ENCODE peak calls at places on chromosomes 11 and 22, in eight cellular contexts. S is H1, J is sigmoid colon, B is endothelial cell of umbilical vein, L is GM12878, E is GM23338, P is HepG2, C is breast epithelium. N is an unnamed sample.

GRCh38 chr22:44145544-44145943 is 35.2 kb upstream of the PARVG start:
- DNase-seq in L (no peak), J (peak; percentile 84), P (no peak), E (no peak), C (no peak), S (no peak), B (no peak), N (no peak)

GRCh38 chr11:114135737-114136151 is 76.2 kb downstream of the ZBTB16 start:
- DNase-seq in S (peak; percentile 21), E (peak; percentile 64), P (no peak), C (no peak), L (no peak), J (peak; percentile 47), B (no peak), N (no peak)

GRCh38 chr22:43885786-43886185 is 6.0 kb downstream of the PNPLA5 start:
- DNase-seq in J (peak; percentile 20), P (no peak), S (no peak), B (no peak), L (no peak), E (no peak), C (peak; percentile 12), N (no peak)

GRCh38 chr22:25453557-25453956 is 110.9 kb upstream of the GRK3 start:
- DNase-seq in P (no peak), B (no peak), L (no peak), C (no peak), J (no peak), E (no peak), S (no peak), N (no peak)

GRCh38 chr11:128653828-128654231 is 40.0 kb upstream of the FLI1 start:
- DNase-seq in B (peak; percentile 47), C (no peak), J (peak; percentile 74), L (no peak), S (no peak), E (peak; percentile 65), P (no peak), N (no peak)

GRCh38 chr11:111730871-111731591 is 35.2 kb downstream of the PPP2R1B start:
- DNase-seq in S (no peak), E (no peak), P (no peak), J (peak; percentile 73), L (no peak), B (no peak), C (peak; percentile 74), N (no peak)

GRCh38 chr11:15117751-15118150 is 3.0 kb downstream of the INSC start:
- DNase-seq in S (no peak), J (no peak), C (no peak), B (no peak), E (no peak), P (no peak), L (no peak), N (peak; percentile 17)

GRCh38 chr11:66768818-66769217 is 39.8 kb upstream of the SPTBN2 start:
- DNase-seq in J (no peak), P (no peak), L (no peak), C (no peak), E (no peak), S (no peak), B (no peak), N (no peak)

GRCh38 chr11:72349053-72349452 is 85.3 kb downstream of the CLPB start:
- DNase-seq in S (no peak), L (no peak), B (no peak), P (no peak), E (no peak), C (no peak), J (no peak), N (no peak)

GRCh38 chr22:23742505-23743264 is 8.2 kb downstream of the ZNF70 start:
- DNase-seq in J (no peak), P (no peak), S (no peak), C (no peak), B (no peak), L (no peak), E (no peak), N (no peak)

GRCh38 chr11:123559418-123559817 is 95.0 kb downstream of the SCN3B start:
- DNase-seq in S (no peak), E (no peak), J (no peak), L (no peak), B (no peak), P (no peak), C (no peak), N (no peak)

GRCh38 chr22:34841321-34841901 is 224.5 kb upstream of the ISX start:
- DNase-seq in B (no peak), J (no peak), P (no peak), C (no peak), L (no peak), S (peak; percentile 61), E (peak; percentile 86), N (no peak)

GRCh38 chr22:17281026-17281809 is 62.0 kb upstream of the ADA2 start:
- DNase-seq in P (no peak), B (no peak), J (peak; percentile 30), E (no peak), C (no peak), L (no peak), S (no peak), N (no peak)

GRCh38 chr22:28892175-28892731 is 8.9 kb downstream of the ZNRF3 start:
- DNase-seq in S (no peak), L (no peak), C (no peak), J (peak; percentile 20), P (peak; percentile 87), E (peak; percentile 21), B (no peak), N (no peak)

GRCh38 chr11:116471608-116472007 is 301.2 kb downstream of the BUD13 start:
- DNase-seq in J (no peak), B (peak; percentile 96), S (no peak), E (no peak), C (no peak), P (peak; percentile 28), L (no peak), N (no peak)

GRCh38 chr11:119488256-119488995 is 65.5 kb upstream of the THY1 start:
- DNase-seq in S (no peak), B (no peak), L (no peak), J (peak; percentile 24), P (no peak), C (peak; percentile 24), E (no peak), N (peak; percentile 15)

GRCh38 chr11:134481135-134481534 is 69.1 kb upstream of the B3GAT1 start:
- DNase-seq in P (no peak), J (no peak), E (no peak), C (no peak), S (no peak), B (no peak), L (no peak), N (no peak)

GRCh38 chr22:19411690-19412045 is 19.9 kb downstream of the HIRA start:
- DNase-seq in J (no peak), L (no peak), B (no peak), S (no peak), P (no peak), C (no peak), E (no peak), N (no peak)
- H3K4me1 ChIP-seq in J (no peaks in the 10 kb centered on the region), L (no peaks in the 10 kb centered on the region), B (no peaks in the 10 kb centered on the region), S (no peaks in the 10 kb centered on the region), P (no peaks in the 10 kb centered on the region), C (no peaks in the 10 kb centered on the region), E (peaks cover 4% of the 10 kb centered on the region), N (no peaks in the 10 kb centered on the region)

GRCh38 chr11:3004481-3004880 is 12.4 kb upstream of the NAP1L4 start:
- DNase-seq in S (no peak), J (peak; percentile 41), B (no peak), E (no peak), P (no peak), L (no peak), C (peak; percentile 40), N (no peak)
- H3K27ac ChIP-seq in S (no peak overlapping the region), J (no peak overlapping the region), B (no peak overlapping the region), E (no peak overlapping the region), P (no peak overlapping the region), L (no peak overlapping the region), C (no peak overlapping the region), N (no peak overlapping the region)

DNA sequence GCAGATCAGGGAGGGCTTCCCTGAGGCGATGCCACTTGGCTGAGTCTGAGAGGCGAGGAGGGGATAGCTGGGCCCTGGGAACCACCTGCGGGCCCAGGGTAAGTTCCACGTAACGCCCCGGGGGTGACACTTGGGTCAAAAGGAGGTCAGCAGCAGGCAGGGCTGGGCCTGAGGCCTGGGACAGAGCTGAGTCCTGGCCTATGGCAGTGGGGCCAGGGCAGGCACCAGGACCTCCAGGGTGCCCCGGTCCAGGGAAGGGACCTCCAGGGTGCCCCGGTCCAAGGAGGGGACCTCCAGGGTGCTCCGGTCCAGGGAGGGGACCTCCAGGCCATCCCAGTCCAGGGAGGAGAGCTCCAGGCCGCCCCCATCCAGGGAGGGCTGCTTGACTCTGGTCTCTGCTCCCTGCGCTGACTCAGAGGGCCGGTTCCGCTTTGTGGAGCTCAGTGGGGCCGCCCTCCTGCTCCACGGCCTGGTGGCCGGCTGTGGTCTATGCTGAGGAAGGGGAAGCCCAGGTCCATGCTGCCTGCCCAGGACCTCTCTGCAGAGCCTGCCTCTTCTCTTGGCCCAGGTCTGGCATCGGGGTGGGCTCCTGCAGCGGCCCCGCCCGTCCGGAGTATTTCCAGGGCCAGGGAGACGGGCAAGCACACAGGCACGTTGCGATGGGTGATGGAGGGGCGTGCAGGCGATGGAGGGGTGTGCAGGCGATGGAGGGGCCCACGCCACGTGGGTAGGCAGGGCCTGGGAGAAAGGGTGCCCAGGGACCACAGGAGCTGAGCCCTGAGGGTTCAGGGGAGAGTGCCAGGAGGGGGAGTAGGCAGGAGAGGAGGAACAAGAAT is 19.5 kb upstream of the WNT7B start:
- DNase-seq in J (peak; percentile 85), S (no peak), C (no peak), E (no peak), P (no peak), B (peak; percentile 77), L (no peak), N (peak; percentile 88)
- TF ChIP-seq POLR2AphosphoS5 in J (no peak), S (no peak), C (no peak), E (no peak), P (no peak), B (peak; percentile 45), L (no peak), N (no peak)

GRCh38 chr11:31821235-31821764 is 10.2 kb upstream of the PAX6 start:
- DNase-seq in J (no peak), E (no peak), P (no peak), C (no peak), L (no peak), S (no peak), B (no peak), N (no peak)
- H3K4me1 ChIP-seq in J (peaks cover 30% of the 10 kb centered on the region), E (peaks cover 70% of the 10 kb centered on the region), P (peaks cover 7% of the 10 kb centered on the region), C (peaks cover 16% of the 10 kb centered on the region), L (no peaks in the 10 kb centered on the region), S (peaks cover 39% of the 10 kb centered on the region), B (no peaks in the 10 kb centered on the region), N (peaks cover 21% of the 10 kb centered on the region)

DNA sequence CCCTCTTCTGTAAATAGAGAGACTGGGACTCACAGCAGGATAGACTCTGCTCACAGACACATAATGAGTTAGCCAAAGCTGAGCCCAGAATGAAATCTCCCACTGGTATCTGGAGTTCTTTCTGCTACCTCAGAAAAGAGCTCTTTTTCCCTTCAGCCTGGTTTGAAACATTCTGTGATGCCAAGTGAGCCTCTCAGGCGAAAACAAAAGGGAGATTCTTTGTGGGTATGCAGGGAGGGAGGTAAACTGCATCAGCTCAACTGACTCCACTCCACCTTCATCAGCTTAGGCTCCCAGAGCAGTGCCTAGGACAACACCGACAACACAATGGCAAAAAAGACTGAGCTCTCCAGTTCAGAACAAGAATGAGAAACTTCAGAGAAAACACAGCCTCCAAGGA is 55.1 kb upstream of the SCUBE2 start:
- DNase-seq in E (no peak), C (no peak), L (no peak), S (no peak), J (no peak), B (no peak), P (no peak), N (no peak)
- H3K27ac ChIP-seq in E (peak overlapping the region; percentile 32), C (no peak overlapping the region), L (no peak overlapping the region), S (no peak overlapping the region), J (no peak overlapping the region), B (no peak overlapping the region), P (no peak overlapping the region), N (no peak overlapping the region)

N was measured in upper lobe of left lung.